ENCODE peak calls at places on chromosomes 3 and 15, in six cellular contexts. H, J, B, L, X and G are unnamed samples.

GRCh38 chr3:104604326-104605010 is 762.2 kb upstream of the ALCAM start:
- DNase-seq in B (no peak), X (no peak), J (no peak), H (no peak), L (no peak), G (no peak)

GRCh38 chr15:43232289-43232874 is 11.6 kb upstream of the EPB42 start:
- DNase-seq in B (no peak), H (no peak), J (no peak), X (no peak), L (no peak), G (no peak)

GRCh38 chr3:13896473-13897154 is 16.7 kb upstream of the WNT7A start:
- DNase-seq in J (peak), X (peak), L (peak), B (peak), H (peak), G (peak)

GRCh38 chr3:196604548-196604947 is 34.9 kb upstream of the NRROS start:
- DNase-seq in H (peak), L (no peak), J (no peak), X (peak), B (peak), G (no peak)

GRCh38 chr3:108380128-108380795 is 83.9 kb downstream of the HHLA2 start:
- DNase-seq in B (no peak), H (no peak), L (no peak), J (no peak), X (peak), G (no peak)

GRCh38 chr15:27054426-27054825 is 83.4 kb downstream of the GABRG3 start:
- DNase-seq in L (no peak), J (no peak), H (no peak), B (no peak), X (no peak), G (no peak)

GRCh38 chr3:184377374-184377773 is 633 bp downstream of the THPO start:
- DNase-seq in X (peak), B (no peak), H (no peak), L (no peak), J (no peak), G (no peak)

GRCh38 chr3:129648331-129648730 is 41.9 kb upstream of the PLXND1 start:
- DNase-seq in B (peak), H (no peak), J (no peak), L (no peak), X (no peak), G (no peak)

GRCh38 chr3:133955892-133956291 is 60.2 kb upstream of the RAB6B start:
- DNase-seq in J (no peak), X (no peak), B (no peak), L (no peak), H (no peak), G (no peak)

GRCh38 chr3:33941804-33942203 is 143.4 kb downstream of the PDCD6IP start:
- DNase-seq in L (no peak), X (no peak), H (no peak), J (no peak), B (no peak), G (no peak)

GRCh38 chr3:139559541-139559940 is 20.0 kb upstream of the RBP1 start:
- DNase-seq in L (no peak), H (no peak), B (peak), X (no peak), J (no peak), G (no peak)

GRCh38 chr15:59616390-59616789 is 4.8 kb downstream of the GCNT3 start:
- DNase-seq in X (no peak), J (no peak), H (no peak), B (no peak), L (no peak), G (no peak)

GRCh38 chr3:173659972-173660371 is 262.4 kb downstream of the NLGN1 start:
- DNase-seq in H (no peak), X (no peak), L (no peak), B (no peak), J (no peak), G (no peak)

GRCh38 chr3:48926425-48927392 is 8.1 kb downstream of the ARIH2 start:
- DNase-seq in X (no peak), L (no peak), J (no peak), H (no peak), B (no peak), G (peak)

GRCh38 chr15:73002509-73002908 is 49.8 kb upstream of the NEO1 start:
- DNase-seq in X (no peak), H (no peak), L (no peak), J (no peak), B (no peak), G (peak)

GRCh38 chr15:92165001-92165346 is 228.7 kb upstream of the ST8SIA2 start:
- DNase-seq in B (no peak), L (no peak), X (no peak), J (no peak), H (no peak), G (no peak)

GRCh38 chr15:84947947-84948830 is 33.5 kb upstream of the PDE8A start:
- DNase-seq in X (no peak), L (peak), H (no peak), B (peak), J (no peak), G (peak)

GRCh38 chr15:27826411-27826810 is 272.7 kb downstream of the OCA2 start:
- DNase-seq in J (no peak), X (no peak), B (no peak), L (no peak), H (no peak), G (no peak)

GRCh38 chr15:26841514-26841913 is 25.3 kb upstream of the GABRA5 start:
- DNase-seq in B (no peak), X (no peak), H (no peak), L (no peak), J (no peak), G (no peak)

GRCh38 chr15:71275098-71275497 is 159.8 kb downstream of the THSD4 start:
- DNase-seq in H (no peak), B (no peak), X (no peak), L (peak), J (no peak), G (peak)

GRCh38 chr3:100606894-100607512 is 2.4 kb upstream of the ADGRG7 start:
- DNase-seq in H (no peak), X (no peak), J (no peak), B (no peak), L (no peak), G (no peak)

GRCh38 chr3:127673191-127674098 is 693 bp downstream of the ABTB1 start:
- DNase-seq in L (no peak), J (peak), H (no peak), B (peak), X (peak), G (peak)

GRCh38 chr3:5013021-5013906 is 34.0 kb downstream of the BHLHE40 start:
- DNase-seq in L (no peak), J (no peak), B (no peak), X (no peak), H (no peak), G (peak)

GRCh38 chr15:28992996-28993719 is 107.4 kb downstream of the APBA2 start:
- DNase-seq in B (no peak), H (no peak), X (no peak), J (no peak), L (no peak), G (no peak)

GRCh38 chr3:15064299-15064834 is 748 bp downstream of the MRPS25 start:
- DNase-seq in J (no peak), H (no peak), B (peak), X (peak), L (no peak), G (peak)

GRCh38 chr3:59117378-59117777 is 67.6 kb upstream of the CFAP20DC start:
- DNase-seq in L (no peak), X (no peak), B (no peak), H (no peak), J (no peak), G (no peak)

GRCh38 chr3:56787784-56788256 is 13.9 kb downstream of the ARHGEF3 start:
- DNase-seq in J (peak), B (no peak), X (peak), L (no peak), H (no peak), G (no peak)

GRCh38 chr3:136973352-136973751 is 15.6 kb downstream of the IL20RB start:
- DNase-seq in H (no peak), J (no peak), X (no peak), B (no peak), L (no peak), G (no peak)

GRCh38 chr3:147336543-147337278 is 69.6 kb downstream of the ZIC4 start:
- DNase-seq in L (no peak), X (no peak), J (no peak), H (no peak), B (no peak), G (no peak)

GRCh38 chr3:128416578-128417150 is 50.0 kb downstream of the DNAJB8 start:
- DNase-seq in X (no peak), J (no peak), B (no peak), H (no peak), L (peak), G (peak)

GRCh38 chr3:61371123-61371522 is 119.9 kb upstream of the FHIT start:
- DNase-seq in X (no peak), J (no peak), H (peak), L (no peak), B (peak), G (no peak)

GRCh38 chr3:71680588-71680987 is 44.6 kb downstream of the EIF4E3 start:
- DNase-seq in B (no peak), L (peak), H (no peak), X (no peak), J (no peak), G (peak)